ENCODE peak calls at places on chromosome 15, in six cellular contexts. E is IMR-90, K is trophoblast cell, V is H9, I is H1, L is mesenchymal stem cell. Y is an unnamed sample.

GRCh38 chr15:81859737-81860516 is 185.9 kb downstream of the MEX3B start:
- DNase-seq in L (no peak), E (no peak), V (no peak), K (no peak), I (no peak), Y (no peak)

GRCh38 chr15:87741350-87741749 is 515.2 kb downstream of the NTRK3 start:
- DNase-seq in I (no peak), K (peak), V (no peak), L (peak), E (no peak), Y (no peak)

GRCh38 chr15:17026633-17027032 is 3515.0 kb downstream of the GOLGA6L6 start:
- DNase-seq in V (no peak), E (no peak), I (no peak), L (no peak), K (no peak), Y (no peak)

GRCh38 chr15:72472907-72473669 is 1.0 kb upstream of the ARIH1 start:
- DNase-seq in V (no peak), E (peak), I (no peak), K (no peak), L (peak), Y (peak)

GRCh38 chr15:62051166-62051565 is 9.1 kb downstream of the VPS13C start:
- DNase-seq in V (no peak), L (no peak), E (no peak), K (no peak), I (no peak), Y (no peak)

GRCh38 chr15:73955326-73955725 is 29.1 kb downstream of the LOXL1 start:
- DNase-seq in V (no peak), E (no peak), K (no peak), L (no peak), I (no peak), Y (no peak)

GRCh38 chr15:80179025-80179759 is 26.4 kb downstream of the FAH start:
- DNase-seq in V (no peak), I (no peak), E (peak), K (no peak), L (peak), Y (no peak)

GRCh38 chr15:31266712-31267111 is 59.9 kb upstream of the KLF13 start:
- DNase-seq in V (peak), K (no peak), L (no peak), E (no peak), I (peak), Y (no peak)

GRCh38 chr15:82680200-82681102 is 29.2 kb downstream of the AP3B2 start:
- DNase-seq in E (no peak), V (peak), L (no peak), I (peak), K (peak), Y (peak)

GRCh38 chr15:100559330-100559729 is 30.6 kb upstream of the CERS3 start:
- DNase-seq in I (no peak), K (no peak), V (no peak), E (peak), L (peak), Y (no peak)

GRCh38 chr15:73320619-73321180 is 48.1 kb downstream of the HCN4 start:
- DNase-seq in I (no peak), L (no peak), V (no peak), E (no peak), K (no peak), Y (no peak)

GRCh38 chr15:38260077-38260476 is 7.4 kb downstream of the SPRED1 start:
- DNase-seq in I (no peak), K (no peak), V (no peak), E (peak), L (peak), Y (no peak)

GRCh38 chr15:31439328-31439727 is 112.7 kb downstream of the KLF13 start:
- DNase-seq in L (no peak), I (peak), K (peak), E (no peak), V (peak), Y (no peak)

GRCh38 chr15:63615935-63616334 is 18.7 kb downstream of the FBXL22 start:
- DNase-seq in V (no peak), K (no peak), L (no peak), E (no peak), I (no peak), Y (no peak)

GRCh38 chr15:59791646-59792208 is 102.6 kb upstream of the BNIP2 start:
- DNase-seq in K (no peak), V (no peak), I (no peak), E (no peak), L (no peak), Y (no peak)

GRCh38 chr15:31398677-31399260 is 72.1 kb downstream of the KLF13 start:
- DNase-seq in K (no peak), E (no peak), I (no peak), L (no peak), V (peak), Y (no peak)

GRCh38 chr15:78749831-78750230 is 61.4 kb downstream of the ADAMTS7 start:
- DNase-seq in K (no peak), E (no peak), V (no peak), L (no peak), I (peak), Y (no peak)

GRCh38 chr15:66085128-66085527 is 168.4 kb downstream of the MEGF11 start:
- DNase-seq in V (peak), E (no peak), I (peak), L (no peak), K (no peak), Y (no peak)

GRCh38 chr15:52670087-52670486 is 9.1 kb downstream of the ATOSA start:
- DNase-seq in E (no peak), K (no peak), V (no peak), I (no peak), L (no peak), Y (no peak)

GRCh38 chr15:37208475-37209363 is 108.4 kb upstream of the MEIS2 start:
- DNase-seq in K (no peak), V (no peak), L (no peak), E (no peak), I (no peak), Y (no peak)

GRCh38 chr15:52278636-52279367 is 16.8 kb downstream of the MYO5C start:
- DNase-seq in K (no peak), V (no peak), I (no peak), L (no peak), E (no peak), Y (no peak)

GRCh38 chr15:88604972-88605506 is 16.1 kb upstream of the AEN start:
- DNase-seq in L (no peak), V (no peak), E (no peak), K (no peak), I (no peak), Y (no peak)

GRCh38 chr15:80823995-80824394 is 44.8 kb downstream of the CEMIP start:
- DNase-seq in I (no peak), V (no peak), K (no peak), L (no peak), E (no peak), Y (no peak)

GRCh38 chr15:25739687-25740121 is 123.4 kb downstream of the ATP10A start:
- DNase-seq in K (no peak), V (peak), E (peak), I (no peak), L (no peak), Y (no peak)

GRCh38 chr15:40807028-40807887 is at the start of the genes DNAJC17 and ZFYVE19:
- DNase-seq in V (peak), K (peak), E (peak), I (peak), L (peak), Y (peak)

GRCh38 chr15:88745696-88746095 is 57.5 kb upstream of the ACAN start:
- DNase-seq in L (peak), E (peak), K (no peak), V (no peak), I (no peak), Y (no peak)

GRCh38 chr15:51908312-51908711 is 63.3 kb downstream of the LEO1 start:
- DNase-seq in K (no peak), V (no peak), I (no peak), E (peak), L (peak), Y (no peak)

GRCh38 chr15:25179673-25180511 is 225.1 kb downstream of the SNRPN start:
- DNase-seq in V (peak), K (no peak), I (no peak), L (no peak), E (no peak), Y (no peak)

GRCh38 chr15:90421527-90421926 is 33.5 kb downstream of the IQGAP1 start:
- DNase-seq in E (peak), V (no peak), L (peak), I (no peak), K (no peak), Y (no peak)

GRCh38 chr15:58864602-58865419 is 68.7 kb downstream of the SLTM start:
- DNase-seq in L (no peak), K (no peak), I (peak), E (no peak), V (peak), Y (no peak)

GRCh38 chr15:35933531-35933930 is 387.6 kb upstream of the DPH6 start:
- DNase-seq in L (no peak), V (no peak), E (no peak), I (no peak), K (peak), Y (no peak)

GRCh38 chr15:43256341-43256740 is 10.4 kb downstream of the TGM5 start:
- DNase-seq in I (no peak), L (no peak), E (no peak), V (no peak), K (no peak), Y (no peak)

GRCh38 chr15:75732206-75732808 is 19.7 kb upstream of the CSPG4 start:
- DNase-seq in K (no peak), V (no peak), L (no peak), E (no peak), I (no peak), Y (no peak)

GRCh38 chr15:63855735-63856134 is 22.0 kb upstream of the HERC1 start:
- DNase-seq in K (no peak), L (no peak), I (no peak), V (no peak), E (no peak), Y (no peak)

GRCh38 chr15:39315200-39315599 is 265.7 kb upstream of the THBS1 start:
- DNase-seq in V (no peak), I (no peak), K (no peak), E (no peak), L (no peak), Y (no peak)

GRCh38 chr15:39313467-39313866 is 267.4 kb upstream of the THBS1 start:
- DNase-seq in L (no peak), K (no peak), E (no peak), I (no peak), V (no peak), Y (no peak)

GRCh38 chr15:39310633-39311032 is 270.2 kb upstream of the THBS1 start:
- DNase-seq in L (no peak), I (no peak), E (peak), V (no peak), K (no peak), Y (no peak)

GRCh38 chr15:39312984-39313383 is 267.9 kb upstream of the THBS1 start:
- DNase-seq in E (no peak), I (no peak), V (no peak), K (no peak), L (no peak), Y (no peak)

GRCh38 chr15:39313881-39314280 is 267.0 kb upstream of the THBS1 start:
- DNase-seq in I (no peak), V (no peak), K (no peak), L (no peak), E (no peak), Y (no peak)
- H3K14ac ChIP-seq in I (no peak), V (no peak), K (no peak), L (no peak), E (no peak), Y (no peak)

GRCh38 chr15:48798319-48798718 is 12.6 kb downstream of the CEP152 start:
- DNase-seq in I (no peak), E (no peak), L (no peak), K (no peak), V (peak), Y (peak)
- H3K4me2 ChIP-seq in I (no peak), E (no peak), L (peak), K (no peak), V (no peak), Y (no peak)

GRCh38 chr15:68666120-68666811 is 87.5 kb downstream of the CORO2B start:
- DNase-seq in E (no peak), K (no peak), V (peak), L (no peak), I (peak), Y (no peak)
- H3K14ac ChIP-seq in E (peak), K (no peak), V (peak), L (no peak), I (no peak), Y (no peak)

GRCh38 chr15:29140475-29141172 is 129.0 kb downstream of the NSMCE3 start:
- DNase-seq in I (no peak), L (no peak), K (no peak), E (no peak), V (peak), Y (no peak)
- H3K4me2 ChIP-seq in I (peak), L (no peak), K (peak), E (no peak), V (peak), Y (peak)

GRCh38 chr15:92392462-92392861 is 1.2 kb upstream of the ST8SIA2 start:
- DNase-seq in E (no peak), K (no peak), I (peak), L (no peak), V (peak), Y (peak)
- H3K14ac ChIP-seq in E (no peak), K (no peak), I (no peak), L (no peak), V (no peak), Y (no peak)